ENCODE peak calls at places on chromosomes 11 and 22, in eight cellular contexts. L is suprapubic skin; H is pancreas; J is heart left ventricle; N is ovary; G is CD8-positive, alpha-beta T cell; C is endodermal cell; K is prostate gland. I is an unnamed sample.

GRCh38 chr22:37316875-37317371 is 34.6 kb downstream of the CYTH4 start:
- DNase-seq in J (peak; percentile 72), K (peak; percentile 79), C (peak; percentile 93), L (no peak), G (peak; percentile 72), H (peak; percentile 88), N (peak; percentile 55), I (peak; percentile 66)

GRCh38 chr11:10298342-10298741 is 4.3 kb upstream of the SBF2 start:
- DNase-seq in G (peak; percentile 42), H (no peak), J (no peak), L (no peak), K (no peak), N (no peak), C (no peak), I (peak; percentile 76)

GRCh38 chr11:44632466-44633123 is 67.1 kb downstream of the CD82 start:
- DNase-seq in K (peak; percentile 7), C (peak; percentile 75), G (no peak), L (peak; percentile 74), N (no peak), H (peak; percentile 46), J (peak; percentile 59), I (no peak)

GRCh38 chr11:117488996-117489952 is 161.6 kb downstream of the CEP164 start:
- DNase-seq in G (no peak), N (no peak), J (no peak), C (no peak), H (no peak), K (no peak), L (no peak), I (no peak)

GRCh38 chr11:130197386-130198035 is 37.9 kb downstream of the ST14 start:
- DNase-seq in C (no peak), N (no peak), K (no peak), L (no peak), H (peak; percentile 77), G (no peak), J (no peak), I (no peak)

GRCh38 chr11:130465259-130465658 is 16.8 kb downstream of the ADAMTS15 start:
- DNase-seq in C (no peak), K (no peak), L (no peak), J (no peak), G (no peak), N (no peak), H (no peak), I (no peak)

GRCh38 chr11:28697920-28698827 is 590.0 kb downstream of the METTL15 start:
- DNase-seq in K (peak; percentile 19), C (peak; percentile 93), N (peak; percentile 30), J (peak; percentile 26), G (no peak), L (no peak), H (no peak), I (peak; percentile 58)

GRCh38 chr11:110173775-110174644 is 80.8 kb downstream of the ZC3H12C start:
- DNase-seq in C (peak; percentile 92), K (no peak), H (no peak), G (peak; percentile 57), L (no peak), N (peak; percentile 75), J (peak; percentile 44), I (peak; percentile 88)

GRCh38 chr22:32896951-32897350 is 95.4 kb downstream of the TIMP3 start:
- DNase-seq in N (no peak), H (no peak), J (no peak), K (no peak), L (no peak), C (no peak), G (no peak), I (no peak)

GRCh38 chr11:8067929-8068575 is 13.0 kb upstream of the TUB start:
- DNase-seq in L (no peak), H (no peak), J (no peak), C (peak; percentile 45), G (no peak), K (no peak), N (no peak), I (no peak)

GRCh38 chr22:24170632-24171031 is 10.7 kb upstream of the SUSD2 start:
- DNase-seq in G (no peak), H (no peak), C (no peak), J (no peak), N (no peak), K (no peak), L (no peak), I (no peak)

GRCh38 chr11:45405916-45406670 is 120.0 kb upstream of the SYT13 start:
- DNase-seq in L (no peak), C (no peak), J (no peak), N (no peak), H (no peak), G (no peak), K (no peak), I (no peak)

GRCh38 chr22:29799217-29799680 is 32.1 kb downstream of the UQCR10 start:
- DNase-seq in K (peak; percentile 96), J (peak; percentile 88), C (no peak), N (peak; percentile 51), L (peak; percentile 95), H (peak; percentile 79), G (no peak), I (peak; percentile 97)

GRCh38 chr22:44391026-44391425 is 78.3 kb upstream of the SHISAL1 start:
- DNase-seq in J (no peak), C (peak; percentile 39), N (peak; percentile 10), K (no peak), L (peak; percentile 41), G (no peak), H (no peak), I (no peak)

GRCh38 chr11:134244593-134244992 is 8.6 kb downstream of the THYN1 start:
- DNase-seq in C (peak; percentile 63), L (peak; percentile 69), H (no peak), K (no peak), N (no peak), J (no peak), G (peak; percentile 31), I (no peak)

GRCh38 chr22:39443416-39443815 is 13.4 kb upstream of the MGAT3 start:
- DNase-seq in G (no peak), L (no peak), C (peak; percentile 49), J (no peak), K (no peak), N (no peak), H (no peak), I (no peak)
- H3K27me3 ChIP-seq in G (no peaks in the 10 kb centered on the region), L (no peaks in the 10 kb centered on the region), C (no peaks in the 10 kb centered on the region), J (peaks cover 9% of the 10 kb centered on the region), K (no peaks in the 10 kb centered on the region), N (no peaks in the 10 kb centered on the region), H (no peaks in the 10 kb centered on the region), I (no peaks in the 10 kb centered on the region)

GRCh38 chr11:57646756-57647303 is 2.9 kb downstream of the YPEL4 start:
- DNase-seq in N (peak; percentile 43), K (no peak), H (no peak), J (no peak), G (no peak), C (peak; percentile 78), L (no peak), I (no peak)

GRCh38 chr11:57645716-57646085 is 4.0 kb downstream of the YPEL4 start:
- DNase-seq in H (no peak), G (no peak), J (no peak), N (peak; percentile 53), L (no peak), C (peak; percentile 55), K (no peak), I (no peak)

GRCh38 chr11:57647368-57647767 is 2.3 kb downstream of the YPEL4 start:
- DNase-seq in N (peak; percentile 44), G (no peak), C (peak; percentile 76), H (no peak), J (no peak), L (no peak), K (no peak), I (no peak)

GRCh38 chr11:57644748-57645715 is 4.7 kb downstream of the YPEL4 start:
- DNase-seq in H (peak; percentile 90), L (peak; percentile 92), N (peak; percentile 87), C (peak; percentile 96), G (peak; percentile 93), K (peak; percentile 82), J (peak; percentile 82), I (peak; percentile 79)

DNA sequence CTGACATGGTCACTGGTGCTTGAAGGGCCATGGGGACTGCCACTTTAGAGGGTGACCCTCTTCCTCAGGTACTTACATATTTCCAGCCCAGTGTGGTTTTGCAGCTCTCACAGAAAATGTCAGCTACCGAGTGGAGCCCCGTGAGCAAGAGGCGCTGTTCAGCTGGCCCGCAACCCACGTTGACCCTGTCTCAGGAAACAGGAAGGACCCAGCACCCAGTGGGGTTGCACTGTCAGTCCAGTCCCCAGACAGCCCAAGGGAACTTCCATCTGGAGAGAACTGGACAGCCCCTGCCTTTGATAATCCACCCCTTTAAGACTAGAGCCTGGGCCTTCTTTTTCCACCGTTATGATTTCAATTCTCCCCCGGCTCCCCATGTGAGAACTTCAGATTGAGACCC is 3.5 kb downstream of the YPEL4 start:
- DNase-seq in K (no peak), N (peak; percentile 39), H (no peak), G (no peak), J (peak; percentile 43), C (peak; percentile 63), L (no peak), I (no peak)
- H3K27me3 ChIP-seq in K (peaks cover 5% of the 10 kb centered on the region), N (no peaks in the 10 kb centered on the region), H (no peaks in the 10 kb centered on the region), G (no peaks in the 10 kb centered on the region), J (peaks cover 43% of the 10 kb centered on the region), C (no peaks in the 10 kb centered on the region), L (peaks cover 16% of the 10 kb centered on the region), I (peaks cover 3% of the 10 kb centered on the region)

GRCh38 chr11:18791175-18792065 is at the start of gene PTPN5:
- DNase-seq in H (peak; percentile 64), L (no peak), J (peak; percentile 23), K (no peak), G (no peak), C (peak; percentile 83), N (no peak), I (no peak)

GRCh38 chr11:18794956-18795355 is 3.4 kb upstream of the PTPN5 start:
- DNase-seq in K (no peak), N (no peak), J (no peak), G (no peak), C (peak; percentile 26), L (no peak), H (no peak), I (no peak)

GRCh38 chr11:18792066-18792591 is 531 bp upstream of the PTPN5 start:
- DNase-seq in G (no peak), J (no peak), L (no peak), H (peak; percentile 70), N (no peak), K (no peak), C (no peak), I (no peak)

GRCh38 chr11:18790820-18791174 is 801 bp downstream of the PTPN5 start:
- DNase-seq in N (no peak), L (no peak), G (no peak), H (no peak), C (peak; percentile 79), K (no peak), J (no peak), I (no peak)

GRCh38 chr11:18792827-18793226 is 1.2 kb upstream of the PTPN5 start:
- DNase-seq in L (no peak), C (peak; percentile 41), N (no peak), J (no peak), K (no peak), H (no peak), G (no peak), I (no peak)
- H3K27me3 ChIP-seq in L (peaks cover 75% of the 10 kb centered on the region), C (peaks cover 45% of the 10 kb centered on the region), N (no peaks in the 10 kb centered on the region), J (peaks cover 53% of the 10 kb centered on the region), K (peaks cover 14% of the 10 kb centered on the region), H (no peaks in the 10 kb centered on the region), G (peaks cover 4% of the 10 kb centered on the region), I (peaks cover 11% of the 10 kb centered on the region)

DNA sequence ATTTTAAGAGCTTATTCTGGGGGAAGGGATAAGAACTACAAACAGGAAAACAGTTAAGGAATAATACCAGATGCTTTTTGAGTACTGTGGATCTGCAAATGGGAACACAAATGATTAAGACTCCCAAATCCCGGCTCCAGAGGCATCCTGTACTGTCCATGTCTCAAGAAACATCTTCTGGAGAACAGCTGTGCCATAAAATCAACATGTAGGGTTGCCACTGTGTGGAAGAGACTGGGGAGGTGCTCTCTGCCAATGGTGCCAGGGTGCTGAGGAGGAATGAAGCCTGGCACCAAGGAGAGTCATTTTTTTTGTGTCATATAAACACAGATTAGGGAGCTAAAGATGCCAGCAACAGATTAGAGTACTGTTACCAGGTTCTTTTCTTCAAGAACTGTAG is 54.3 kb upstream of the CHRM4 start:
- DNase-seq in J (no peak), C (no peak), H (no peak), N (no peak), G (no peak), K (no peak), L (no peak), I (no peak)
- H3K27me3 ChIP-seq in J (no peaks in the 10 kb centered on the region), C (no peaks in the 10 kb centered on the region), H (no peaks in the 10 kb centered on the region), N (no peaks in the 10 kb centered on the region), G (no peaks in the 10 kb centered on the region), K (no peaks in the 10 kb centered on the region), L (no peaks in the 10 kb centered on the region), I (no peaks in the 10 kb centered on the region)